ENCODE peak calls at places on chromosomes 16 and 17, in nine cellular contexts. One of them, this sample, is unnamed.

GRCh38 chr16:30934827-30935557 is 11.6 kb downstream of the FBXL19 start:
- DNase-seq in bronchial epithelial cell: peak; percentile 52
- DNase-seq in activated naive CD4-positive, alpha-beta T cell: no peak
- DNase-seq in progenitor cell of endocrine pancreas: no peak
- DNase-seq in iris pigment epithelial cell: peak; percentile 74
- DNase-seq in activated naive CD8-positive, alpha-beta T cell treated with anti-CD3 and anti-CD28 coated beads for 36 hours: peak; percentile 38
- DNase-seq in prostate gland: no peak
- DNase-seq in RPMI7951: peak; percentile 26
- DNase-seq in CD8-positive, alpha-beta memory T cell: no peak
- DNase-seq in this sample: peak; percentile 64

GRCh38 chr17:21199856-21200255 is 14.1 kb downstream of the TMEM11 start:
- DNase-seq in RPMI7951: no peak
- DNase-seq in progenitor cell of endocrine pancreas: no peak
- DNase-seq in iris pigment epithelial cell: no peak
- DNase-seq in CD8-positive, alpha-beta memory T cell: no peak
- DNase-seq in activated naive CD8-positive, alpha-beta T cell treated with anti-CD3 and anti-CD28 coated beads for 36 hours: no peak
- DNase-seq in activated naive CD4-positive, alpha-beta T cell: no peak
- DNase-seq in prostate gland: no peak
- DNase-seq in bronchial epithelial cell: no peak
- DNase-seq in this sample: no peak

GRCh38 chr17:26792486-26792885 is 501.4 kb upstream of the WSB1 start:
- DNase-seq in activated naive CD4-positive, alpha-beta T cell: no peak
- DNase-seq in activated naive CD8-positive, alpha-beta T cell treated with anti-CD3 and anti-CD28 coated beads for 36 hours: no peak
- DNase-seq in RPMI7951: peak; percentile 0
- DNase-seq in iris pigment epithelial cell: peak; percentile 39
- DNase-seq in CD8-positive, alpha-beta memory T cell: no peak
- DNase-seq in bronchial epithelial cell: peak; percentile 49
- DNase-seq in progenitor cell of endocrine pancreas: no peak
- DNase-seq in prostate gland: no peak
- DNase-seq in this sample: peak; percentile 26

GRCh38 chr17:50423553-50424159 is 2.4 kb upstream of the ACSF2 start:
- DNase-seq in activated naive CD8-positive, alpha-beta T cell treated with anti-CD3 and anti-CD28 coated beads for 36 hours: no peak
- DNase-seq in CD8-positive, alpha-beta memory T cell: no peak
- DNase-seq in progenitor cell of endocrine pancreas: no peak
- DNase-seq in prostate gland: peak; percentile 66
- DNase-seq in bronchial epithelial cell: peak; percentile 89
- DNase-seq in activated naive CD4-positive, alpha-beta T cell: no peak
- DNase-seq in iris pigment epithelial cell: peak; percentile 90
- DNase-seq in RPMI7951: peak; percentile 90
- DNase-seq in this sample: peak; percentile 80

GRCh38 chr17:15915996-15916395 is 28.9 kb upstream of the ADORA2B start:
- DNase-seq in activated naive CD8-positive, alpha-beta T cell treated with anti-CD3 and anti-CD28 coated beads for 36 hours: no peak
- DNase-seq in CD8-positive, alpha-beta memory T cell: no peak
- DNase-seq in activated naive CD4-positive, alpha-beta T cell: no peak
- DNase-seq in progenitor cell of endocrine pancreas: no peak
- DNase-seq in prostate gland: no peak
- DNase-seq in bronchial epithelial cell: no peak
- DNase-seq in iris pigment epithelial cell: no peak
- DNase-seq in RPMI7951: no peak
- DNase-seq in this sample: no peak

GRCh38 chr16:67723151-67723915 is 4.2 kb upstream of the GFOD2 start:
- DNase-seq in CD8-positive, alpha-beta memory T cell: no peak
- DNase-seq in prostate gland: no peak
- DNase-seq in bronchial epithelial cell: peak; percentile 83
- DNase-seq in iris pigment epithelial cell: peak; percentile 62
- DNase-seq in activated naive CD4-positive, alpha-beta T cell: no peak
- DNase-seq in activated naive CD8-positive, alpha-beta T cell treated with anti-CD3 and anti-CD28 coated beads for 36 hours: no peak
- DNase-seq in RPMI7951: peak; percentile 97
- DNase-seq in progenitor cell of endocrine pancreas: no peak
- DNase-seq in this sample: no peak

GRCh38 chr16:84868829-84869457 is 49.2 kb downstream of the CRISPLD2 start:
- DNase-seq in RPMI7951: no peak
- DNase-seq in prostate gland: no peak
- DNase-seq in CD8-positive, alpha-beta memory T cell: no peak
- DNase-seq in progenitor cell of endocrine pancreas: no peak
- DNase-seq in activated naive CD4-positive, alpha-beta T cell: no peak
- DNase-seq in activated naive CD8-positive, alpha-beta T cell treated with anti-CD3 and anti-CD28 coated beads for 36 hours: no peak
- DNase-seq in iris pigment epithelial cell: no peak
- DNase-seq in bronchial epithelial cell: no peak
- DNase-seq in this sample: no peak

GRCh38 chr16:68436581-68436980 is 11.7 kb downstream of the SMPD3 start:
- DNase-seq in activated naive CD4-positive, alpha-beta T cell: no peak
- DNase-seq in iris pigment epithelial cell: no peak
- DNase-seq in RPMI7951: peak; percentile 3
- DNase-seq in activated naive CD8-positive, alpha-beta T cell treated with anti-CD3 and anti-CD28 coated beads for 36 hours: no peak
- DNase-seq in prostate gland: no peak
- DNase-seq in CD8-positive, alpha-beta memory T cell: no peak
- DNase-seq in progenitor cell of endocrine pancreas: no peak
- DNase-seq in bronchial epithelial cell: no peak
- DNase-seq in this sample: no peak

GRCh38 chr17:21365016-21365415 is 11.1 kb upstream of the KCNJ12 start:
- DNase-seq in CD8-positive, alpha-beta memory T cell: no peak
- DNase-seq in activated naive CD4-positive, alpha-beta T cell: no peak
- DNase-seq in iris pigment epithelial cell: no peak
- DNase-seq in bronchial epithelial cell: no peak
- DNase-seq in activated naive CD8-positive, alpha-beta T cell treated with anti-CD3 and anti-CD28 coated beads for 36 hours: no peak
- DNase-seq in prostate gland: no peak
- DNase-seq in progenitor cell of endocrine pancreas: no peak
- DNase-seq in RPMI7951: no peak
- DNase-seq in this sample: no peak

GRCh38 chr17:82320956-82321927 is 3.8 kb upstream of the CD7 start:
- DNase-seq in progenitor cell of endocrine pancreas: no peak
- DNase-seq in CD8-positive, alpha-beta memory T cell: peak; percentile 69
- DNase-seq in RPMI7951: peak; percentile 27
- DNase-seq in prostate gland: no peak
- DNase-seq in activated naive CD4-positive, alpha-beta T cell: peak; percentile 57
- DNase-seq in iris pigment epithelial cell: no peak
- DNase-seq in activated naive CD8-positive, alpha-beta T cell treated with anti-CD3 and anti-CD28 coated beads for 36 hours: peak; percentile 82
- DNase-seq in bronchial epithelial cell: no peak
- DNase-seq in this sample: peak; percentile 16

GRCh38 chr16:3282103-3282746 is 1.1 kb upstream of the ZNF263 start:
- DNase-seq in prostate gland: no peak
- DNase-seq in activated naive CD8-positive, alpha-beta T cell treated with anti-CD3 and anti-CD28 coated beads for 36 hours: no peak
- DNase-seq in CD8-positive, alpha-beta memory T cell: no peak
- DNase-seq in iris pigment epithelial cell: peak; percentile 70
- DNase-seq in activated naive CD4-positive, alpha-beta T cell: no peak
- DNase-seq in bronchial epithelial cell: no peak
- DNase-seq in progenitor cell of endocrine pancreas: peak; percentile 43
- DNase-seq in RPMI7951: peak; percentile 76
- DNase-seq in this sample: no peak

GRCh38 chr16:35352431-35352830 is 1893.0 kb downstream of the TP53TG3F start:
- DNase-seq in activated naive CD8-positive, alpha-beta T cell treated with anti-CD3 and anti-CD28 coated beads for 36 hours: no peak
- DNase-seq in iris pigment epithelial cell: no peak
- DNase-seq in prostate gland: no peak
- DNase-seq in RPMI7951: peak; percentile 4
- DNase-seq in progenitor cell of endocrine pancreas: no peak
- DNase-seq in bronchial epithelial cell: no peak
- DNase-seq in activated naive CD4-positive, alpha-beta T cell: no peak
- DNase-seq in CD8-positive, alpha-beta memory T cell: no peak
- DNase-seq in this sample: no peak

GRCh38 chr16:13331918-13332317 is 430.5 kb downstream of the SHISA9 start:
- DNase-seq in progenitor cell of endocrine pancreas: no peak
- DNase-seq in prostate gland: no peak
- DNase-seq in bronchial epithelial cell: no peak
- DNase-seq in activated naive CD8-positive, alpha-beta T cell treated with anti-CD3 and anti-CD28 coated beads for 36 hours: no peak
- DNase-seq in iris pigment epithelial cell: no peak
- DNase-seq in activated naive CD4-positive, alpha-beta T cell: no peak
- DNase-seq in CD8-positive, alpha-beta memory T cell: no peak
- DNase-seq in RPMI7951: no peak
- DNase-seq in this sample: no peak

GRCh38 chr17:37701424-37702020 is 43.3 kb downstream of the HNF1B start:
- DNase-seq in progenitor cell of endocrine pancreas: no peak
- DNase-seq in iris pigment epithelial cell: no peak
- DNase-seq in RPMI7951: no peak
- DNase-seq in prostate gland: no peak
- DNase-seq in activated naive CD8-positive, alpha-beta T cell treated with anti-CD3 and anti-CD28 coated beads for 36 hours: peak; percentile 38
- DNase-seq in activated naive CD4-positive, alpha-beta T cell: no peak
- DNase-seq in bronchial epithelial cell: peak; percentile 23
- DNase-seq in CD8-positive, alpha-beta memory T cell: peak; percentile 1
- DNase-seq in this sample: peak; percentile 17

GRCh38 chr16:54318941-54319340 is 32.4 kb upstream of the IRX3 start:
- DNase-seq in prostate gland: no peak
- DNase-seq in activated naive CD8-positive, alpha-beta T cell treated with anti-CD3 and anti-CD28 coated beads for 36 hours: no peak
- DNase-seq in CD8-positive, alpha-beta memory T cell: no peak
- DNase-seq in RPMI7951: peak; percentile 86
- DNase-seq in iris pigment epithelial cell: no peak
- DNase-seq in activated naive CD4-positive, alpha-beta T cell: no peak
- DNase-seq in progenitor cell of endocrine pancreas: no peak
- DNase-seq in bronchial epithelial cell: peak; percentile 7
- DNase-seq in this sample: peak; percentile 3

GRCh38 chr16:27474041-27474440 is 72.1 kb downstream of the IL21R start:
- DNase-seq in prostate gland: no peak
- DNase-seq in activated naive CD4-positive, alpha-beta T cell: no peak
- DNase-seq in CD8-positive, alpha-beta memory T cell: no peak
- DNase-seq in progenitor cell of endocrine pancreas: no peak
- DNase-seq in iris pigment epithelial cell: no peak
- DNase-seq in bronchial epithelial cell: no peak
- DNase-seq in activated naive CD8-positive, alpha-beta T cell treated with anti-CD3 and anti-CD28 coated beads for 36 hours: no peak
- DNase-seq in RPMI7951: no peak
- DNase-seq in this sample: no peak

GRCh38 chr17:16419074-16419928 is 3.9 kb downstream of the TRPV2 start:
- DNase-seq in activated naive CD8-positive, alpha-beta T cell treated with anti-CD3 and anti-CD28 coated beads for 36 hours: peak; percentile 77
- DNase-seq in RPMI7951: peak; percentile 93
- DNase-seq in bronchial epithelial cell: peak; percentile 84
- DNase-seq in activated naive CD4-positive, alpha-beta T cell: no peak
- DNase-seq in CD8-positive, alpha-beta memory T cell: peak; percentile 37
- DNase-seq in progenitor cell of endocrine pancreas: no peak
- DNase-seq in prostate gland: no peak
- DNase-seq in iris pigment epithelial cell: peak; percentile 94
- DNase-seq in this sample: peak; percentile 77

GRCh38 chr17:32873114-32873513 is 3.8 kb downstream of the MYO1D start:
- DNase-seq in RPMI7951: no peak
- DNase-seq in activated naive CD8-positive, alpha-beta T cell treated with anti-CD3 and anti-CD28 coated beads for 36 hours: no peak
- DNase-seq in bronchial epithelial cell: peak; percentile 80
- DNase-seq in CD8-positive, alpha-beta memory T cell: no peak
- DNase-seq in progenitor cell of endocrine pancreas: no peak
- DNase-seq in activated naive CD4-positive, alpha-beta T cell: no peak
- DNase-seq in prostate gland: no peak
- DNase-seq in iris pigment epithelial cell: no peak
- DNase-seq in this sample: no peak

GRCh38 chr17:71828182-71828596 is 292.6 kb upstream of the SOX9 start:
- DNase-seq in activated naive CD4-positive, alpha-beta T cell: no peak
- DNase-seq in bronchial epithelial cell: no peak
- DNase-seq in prostate gland: no peak
- DNase-seq in CD8-positive, alpha-beta memory T cell: no peak
- DNase-seq in RPMI7951: peak; percentile 92
- DNase-seq in iris pigment epithelial cell: peak; percentile 8
- DNase-seq in progenitor cell of endocrine pancreas: no peak
- DNase-seq in activated naive CD8-positive, alpha-beta T cell treated with anti-CD3 and anti-CD28 coated beads for 36 hours: no peak
- DNase-seq in this sample: no peak

GRCh38 chr17:36879599-36880255 is 57.5 kb upstream of the LHX1 start:
- DNase-seq in bronchial epithelial cell: no peak
- DNase-seq in iris pigment epithelial cell: no peak
- DNase-seq in prostate gland: no peak
- DNase-seq in activated naive CD8-positive, alpha-beta T cell treated with anti-CD3 and anti-CD28 coated beads for 36 hours: no peak
- DNase-seq in activated naive CD4-positive, alpha-beta T cell: no peak
- DNase-seq in progenitor cell of endocrine pancreas: no peak
- DNase-seq in RPMI7951: no peak
- DNase-seq in CD8-positive, alpha-beta memory T cell: no peak
- DNase-seq in this sample: no peak

GRCh38 chr17:76887809-76888208 is 19.6 kb downstream of the MGAT5B start:
- DNase-seq in activated naive CD8-positive, alpha-beta T cell treated with anti-CD3 and anti-CD28 coated beads for 36 hours: no peak
- DNase-seq in progenitor cell of endocrine pancreas: no peak
- DNase-seq in iris pigment epithelial cell: no peak
- DNase-seq in bronchial epithelial cell: no peak
- DNase-seq in prostate gland: no peak
- DNase-seq in CD8-positive, alpha-beta memory T cell: no peak
- DNase-seq in RPMI7951: no peak
- DNase-seq in activated naive CD4-positive, alpha-beta T cell: no peak
- DNase-seq in this sample: no peak

GRCh38 chr17:63402808-63403207 is 43.3 kb downstream of the CYB561 start:
- DNase-seq in prostate gland: no peak
- DNase-seq in activated naive CD4-positive, alpha-beta T cell: no peak
- DNase-seq in RPMI7951: no peak
- DNase-seq in activated naive CD8-positive, alpha-beta T cell treated with anti-CD3 and anti-CD28 coated beads for 36 hours: no peak
- DNase-seq in iris pigment epithelial cell: peak; percentile 80
- DNase-seq in progenitor cell of endocrine pancreas: no peak
- DNase-seq in bronchial epithelial cell: no peak
- DNase-seq in CD8-positive, alpha-beta memory T cell: no peak
- DNase-seq in this sample: peak; percentile 81

GRCh38 chr16:79393121-79393520 is 207.4 kb downstream of the MAF start:
- DNase-seq in iris pigment epithelial cell: no peak
- DNase-seq in activated naive CD8-positive, alpha-beta T cell treated with anti-CD3 and anti-CD28 coated beads for 36 hours: no peak
- DNase-seq in CD8-positive, alpha-beta memory T cell: no peak
- DNase-seq in prostate gland: no peak
- DNase-seq in RPMI7951: no peak
- DNase-seq in progenitor cell of endocrine pancreas: no peak
- DNase-seq in activated naive CD4-positive, alpha-beta T cell: no peak
- DNase-seq in bronchial epithelial cell: no peak
- DNase-seq in this sample: no peak

GRCh38 chr17:1055231-1055630 is 58.3 kb downstream of the TIMM22 start:
- DNase-seq in iris pigment epithelial cell: no peak
- DNase-seq in CD8-positive, alpha-beta memory T cell: no peak
- DNase-seq in activated naive CD4-positive, alpha-beta T cell: no peak
- DNase-seq in bronchial epithelial cell: no peak
- DNase-seq in RPMI7951: no peak
- DNase-seq in activated naive CD8-positive, alpha-beta T cell treated with anti-CD3 and anti-CD28 coated beads for 36 hours: no peak
- DNase-seq in progenitor cell of endocrine pancreas: no peak
- DNase-seq in prostate gland: no peak
- DNase-seq in this sample: no peak

GRCh38 chr17:40224707-40225092 is 5.6 kb downstream of the WIPF2 start:
- DNase-seq in CD8-positive, alpha-beta memory T cell: no peak
- DNase-seq in prostate gland: no peak
- DNase-seq in iris pigment epithelial cell: peak; percentile 51
- DNase-seq in progenitor cell of endocrine pancreas: no peak
- DNase-seq in activated naive CD8-positive, alpha-beta T cell treated with anti-CD3 and anti-CD28 coated beads for 36 hours: no peak
- DNase-seq in RPMI7951: peak; percentile 66
- DNase-seq in activated naive CD4-positive, alpha-beta T cell: no peak
- DNase-seq in bronchial epithelial cell: peak; percentile 22
- DNase-seq in this sample: peak; percentile 82

GRCh38 chr16:82750078-82750477 is 123.3 kb downstream of the CDH13 start:
- DNase-seq in prostate gland: no peak
- DNase-seq in activated naive CD4-positive, alpha-beta T cell: no peak
- DNase-seq in bronchial epithelial cell: no peak
- DNase-seq in RPMI7951: peak; percentile 59
- DNase-seq in activated naive CD8-positive, alpha-beta T cell treated with anti-CD3 and anti-CD28 coated beads for 36 hours: no peak
- DNase-seq in iris pigment epithelial cell: no peak
- DNase-seq in progenitor cell of endocrine pancreas: no peak
- DNase-seq in CD8-positive, alpha-beta memory T cell: no peak
- DNase-seq in this sample: no peak

GRCh38 chr16:185213-185612 is 5.0 kb downstream of the HBQ1 start:
- DNase-seq in CD8-positive, alpha-beta memory T cell: no peak
- DNase-seq in RPMI7951: no peak
- DNase-seq in activated naive CD4-positive, alpha-beta T cell: no peak
- DNase-seq in bronchial epithelial cell: no peak
- DNase-seq in iris pigment epithelial cell: no peak
- DNase-seq in prostate gland: no peak
- DNase-seq in progenitor cell of endocrine pancreas: no peak
- DNase-seq in activated naive CD8-positive, alpha-beta T cell treated with anti-CD3 and anti-CD28 coated beads for 36 hours: no peak
- DNase-seq in this sample: no peak

GRCh38 chr16:471353-472198 is 46.1 kb downstream of the RAB11FIP3 start:
- DNase-seq in CD8-positive, alpha-beta memory T cell: no peak
- DNase-seq in progenitor cell of endocrine pancreas: no peak
- DNase-seq in iris pigment epithelial cell: no peak
- DNase-seq in bronchial epithelial cell: peak; percentile 53
- DNase-seq in activated naive CD4-positive, alpha-beta T cell: no peak
- DNase-seq in RPMI7951: no peak
- DNase-seq in activated naive CD8-positive, alpha-beta T cell treated with anti-CD3 and anti-CD28 coated beads for 36 hours: no peak
- DNase-seq in prostate gland: peak; percentile 14
- DNase-seq in this sample: no peak

GRCh38 chr17:78934681-78935418 is 9.7 kb upstream of the TIMP2 start:
- DNase-seq in RPMI7951: peak; percentile 53
- DNase-seq in iris pigment epithelial cell: no peak
- DNase-seq in progenitor cell of endocrine pancreas: no peak
- DNase-seq in prostate gland: no peak
- DNase-seq in CD8-positive, alpha-beta memory T cell: no peak
- DNase-seq in activated naive CD4-positive, alpha-beta T cell: no peak
- DNase-seq in activated naive CD8-positive, alpha-beta T cell treated with anti-CD3 and anti-CD28 coated beads for 36 hours: no peak
- DNase-seq in bronchial epithelial cell: no peak
- DNase-seq in this sample: no peak

GRCh38 chr17:31554930-31555329 is 163.5 kb downstream of the RAB11FIP4 start:
- DNase-seq in CD8-positive, alpha-beta memory T cell: no peak
- DNase-seq in iris pigment epithelial cell: no peak
- DNase-seq in activated naive CD8-positive, alpha-beta T cell treated with anti-CD3 and anti-CD28 coated beads for 36 hours: no peak
- DNase-seq in RPMI7951: no peak
- DNase-seq in bronchial epithelial cell: no peak
- DNase-seq in activated naive CD4-positive, alpha-beta T cell: no peak
- DNase-seq in prostate gland: no peak
- DNase-seq in progenitor cell of endocrine pancreas: no peak
- DNase-seq in this sample: no peak

This sample was measured in fibroblast of pulmonary artery.